ENCODE peak calls at places on chromosomes 3 and 15, in seven cellular contexts. L is AG04449, W is nephron progenitor cell, X is fibroblast of lung, F is spleen, Z is Calu3, I is AG09309. U is an unnamed sample.

GRCh38 chr3:128352326-128352725 is 114.4 kb downstream of the DNAJB8 start:
- DNase-seq in L (no peak), W (no peak), X (no peak), F (peak), Z (no peak), I (no peak), U (no peak)

GRCh38 chr3:159922861-159923312 is 65.7 kb upstream of the IL12A start:
- DNase-seq in L (no peak), W (no peak), X (no peak), F (peak), Z (no peak), I (no peak), U (no peak)

GRCh38 chr15:39752991-39753390 is 29.6 kb downstream of the FSIP1 start:
- DNase-seq in L (no peak), W (no peak), X (no peak), F (no peak), Z (no peak), I (no peak), U (no peak)

GRCh38 chr3:52535411-52536111 is 844 bp upstream of the UQCC5 start:
- DNase-seq in L (no peak), W (no peak), X (no peak), F (peak), Z (no peak), I (no peak), U (peak)

GRCh38 chr15:80931191-80931590 is 58.4 kb downstream of the MESD start:
- DNase-seq in L (no peak), W (no peak), X (no peak), F (no peak), Z (no peak), I (no peak), U (no peak)

GRCh38 chr3:108100906-108101305 is 10.1 kb upstream of the CD47 start:
- DNase-seq in L (no peak), W (no peak), X (no peak), F (no peak), Z (peak), I (no peak), U (no peak)

GRCh38 chr3:52525666-52526065 is 8.0 kb downstream of the NT5DC2 start:
- DNase-seq in L (no peak), W (no peak), X (no peak), F (peak), Z (no peak), I (no peak), U (no peak)

GRCh38 chr15:59828871-59829270 is 139.8 kb upstream of the BNIP2 start:
- DNase-seq in L (no peak), W (no peak), X (no peak), F (no peak), Z (no peak), I (no peak), U (no peak)

GRCh38 chr3:8512234-8512633 is 10.6 kb downstream of the LMCD1 start:
- DNase-seq in L (no peak), W (no peak), X (no peak), F (no peak), Z (no peak), I (no peak), U (no peak)

GRCh38 chr3:12115846-12116245 is 42.9 kb downstream of the TIMP4 start:
- DNase-seq in L (no peak), W (no peak), X (no peak), F (no peak), Z (no peak), I (no peak), U (no peak)

GRCh38 chr3:162224736-162225135 is 728.1 kb downstream of the OTOL1 start:
- DNase-seq in L (no peak), W (no peak), X (no peak), F (no peak), Z (no peak), I (no peak), U (no peak)

GRCh38 chr15:30922469-30923311 is 19.0 kb downstream of the FAN1 start:
- DNase-seq in L (peak), W (peak), X (no peak), F (no peak), Z (no peak), I (no peak), U (no peak)

GRCh38 chr3:62833538-62833937 is 41.7 kb downstream of the CADPS start:
- DNase-seq in L (no peak), W (no peak), X (no peak), F (no peak), Z (no peak), I (no peak), U (no peak)

GRCh38 chr3:126133606-126134005 is 46.8 kb downstream of the ALDH1L1 start:
- DNase-seq in L (no peak), W (no peak), X (no peak), F (peak), Z (peak), I (no peak), U (peak)

GRCh38 chr15:85764649-85765277 is 30.0 kb downstream of the KLHL25 start:
- DNase-seq in L (no peak), W (no peak), X (no peak), F (no peak), Z (no peak), I (no peak), U (no peak)

GRCh38 chr3:184540777-184541681 is 20.6 kb upstream of the EPHB3 start:
- DNase-seq in L (no peak), W (peak), X (peak), F (peak), Z (peak), I (no peak), U (peak)

GRCh38 chr3:30081904-30082303 is 524.5 kb upstream of the TGFBR2 start:
- DNase-seq in L (no peak), W (no peak), X (no peak), F (no peak), Z (peak), I (no peak), U (no peak)

GRCh38 chr3:97720417-97720816 is 44.1 kb upstream of the ARL6 start:
- DNase-seq in L (no peak), W (no peak), X (peak), F (no peak), Z (no peak), I (no peak), U (no peak)

GRCh38 chr3:73499787-73500186 is 125.0 kb downstream of the PDZRN3 start:
- DNase-seq in L (no peak), W (no peak), X (no peak), F (no peak), Z (no peak), I (no peak), U (no peak)

GRCh38 chr3:22893631-22894377 is 309.3 kb upstream of the UBE2E2 start:
- DNase-seq in L (no peak), W (no peak), X (no peak), F (no peak), Z (no peak), I (no peak), U (no peak)

GRCh38 chr3:143157957-143158548 is 38.5 kb downstream of the CHST2 start:
- DNase-seq in L (no peak), W (no peak), X (no peak), F (no peak), Z (no peak), I (no peak), U (no peak)

GRCh38 chr3:34419801-34420200 is 621.4 kb downstream of the PDCD6IP start:
- DNase-seq in L (no peak), W (peak), X (no peak), F (no peak), Z (no peak), I (no peak), U (no peak)

GRCh38 chr3:64405211-64405818 is 180.0 kb upstream of the PRICKLE2 start:
- DNase-seq in L (no peak), W (no peak), X (peak), F (no peak), Z (no peak), I (no peak), U (no peak)

GRCh38 chr3:179272385-179272784 is 21.5 kb upstream of the KCNMB3 start:
- DNase-seq in L (no peak), W (no peak), X (peak), F (no peak), Z (peak), I (no peak), U (no peak)

GRCh38 chr15:28128036-28128435 is 28.9 kb upstream of the OCA2 start:
- DNase-seq in L (no peak), W (no peak), X (no peak), F (no peak), Z (no peak), I (no peak), U (no peak)

GRCh38 chr3:153232737-153233330 is 70.8 kb downstream of the RAP2B start:
- DNase-seq in L (peak), W (no peak), X (peak), F (no peak), Z (no peak), I (peak), U (no peak)

GRCh38 chr3:86814918-86815655 is 175.9 kb downstream of the VGLL3 start:
- DNase-seq in L (peak), W (no peak), X (peak), F (no peak), Z (no peak), I (peak), U (no peak)

GRCh38 chr15:61841461-61841860 is 218.8 kb downstream of the VPS13C start:
- DNase-seq in L (no peak), W (no peak), X (no peak), F (no peak), Z (no peak), I (no peak), U (no peak)

GRCh38 chr15:47486051-47486450 is 231.3 kb upstream of the SEMA6D start:
- DNase-seq in L (no peak), W (no peak), X (peak), F (no peak), Z (no peak), I (no peak), U (no peak)

GRCh38 chr3:172804323-172804722 is 53.8 kb downstream of the ECT2 start:
- DNase-seq in L (no peak), W (no peak), X (no peak), F (no peak), Z (no peak), I (no peak), U (no peak)

GRCh38 chr3:172813462-172813861 is 62.9 kb downstream of the ECT2 start:
- DNase-seq in L (no peak), W (no peak), X (no peak), F (no peak), Z (no peak), I (no peak), U (no peak)

GRCh38 chr3:172811099-172811498 is 60.6 kb downstream of the ECT2 start:
- DNase-seq in L (no peak), W (no peak), X (no peak), F (no peak), Z (no peak), I (no peak), U (no peak)

GRCh38 chr3:172803489-172803888 is 53.0 kb downstream of the ECT2 start:
- DNase-seq in L (no peak), W (no peak), X (no peak), F (no peak), Z (no peak), I (no peak), U (no peak)

GRCh38 chr3:172808969-172809546 is 58.5 kb downstream of the ECT2 start:
- DNase-seq in L (peak), W (no peak), X (peak), F (no peak), Z (no peak), I (peak), U (no peak)
- TF ChIP-seq CTCF in L (peak), W (peak), X (peak), F (peak), Z (peak), I (no peak), U (peak)

DNA sequence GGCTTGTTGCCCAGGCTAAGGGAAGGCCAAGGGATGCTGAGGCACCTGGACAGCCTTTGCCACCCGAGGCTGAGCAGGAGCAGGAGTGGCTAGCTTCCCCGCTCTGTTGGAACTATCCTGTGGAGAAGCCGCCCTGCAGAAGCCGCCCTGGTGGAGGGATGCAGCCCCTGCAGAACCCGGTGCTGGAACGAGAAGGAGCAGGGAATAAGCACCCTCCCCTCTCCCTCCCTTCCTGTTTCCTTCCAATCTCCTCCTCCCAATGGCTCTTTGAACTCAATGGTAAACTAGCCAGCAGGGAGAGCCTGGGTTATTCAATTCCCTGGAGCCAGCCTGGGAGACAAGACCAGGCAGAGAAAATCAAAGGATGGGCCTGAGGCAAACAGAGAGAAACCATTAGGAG is 11.8 kb upstream of the HRG start:
- DNase-seq in L (no peak), W (peak), X (no peak), F (no peak), Z (no peak), I (no peak), U (no peak)
- TF ChIP-seq CTCF in L (no peak), W (peak), X (peak), F (no peak), Z (no peak), I (no peak), U (no peak)

GRCh38 chr3:13415236-13416001 is 4.7 kb downstream of the NUP210 start:
- DNase-seq in L (no peak), W (no peak), X (no peak), F (no peak), Z (no peak), I (no peak), U (no peak)

GRCh38 chr3:13419356-13420050 is 619 bp downstream of the NUP210 start:
- DNase-seq in L (no peak), W (peak), X (no peak), F (peak), Z (peak), I (no peak), U (no peak)

GRCh38 chr3:13420051-13420816 is at the start of gene NUP210:
- DNase-seq in L (no peak), W (peak), X (no peak), F (peak), Z (peak), I (no peak), U (no peak)

GRCh38 chr3:13414040-13414729 is 5.9 kb downstream of the NUP210 start:
- DNase-seq in L (no peak), W (no peak), X (no peak), F (peak), Z (peak), I (no peak), U (no peak)

DNA sequence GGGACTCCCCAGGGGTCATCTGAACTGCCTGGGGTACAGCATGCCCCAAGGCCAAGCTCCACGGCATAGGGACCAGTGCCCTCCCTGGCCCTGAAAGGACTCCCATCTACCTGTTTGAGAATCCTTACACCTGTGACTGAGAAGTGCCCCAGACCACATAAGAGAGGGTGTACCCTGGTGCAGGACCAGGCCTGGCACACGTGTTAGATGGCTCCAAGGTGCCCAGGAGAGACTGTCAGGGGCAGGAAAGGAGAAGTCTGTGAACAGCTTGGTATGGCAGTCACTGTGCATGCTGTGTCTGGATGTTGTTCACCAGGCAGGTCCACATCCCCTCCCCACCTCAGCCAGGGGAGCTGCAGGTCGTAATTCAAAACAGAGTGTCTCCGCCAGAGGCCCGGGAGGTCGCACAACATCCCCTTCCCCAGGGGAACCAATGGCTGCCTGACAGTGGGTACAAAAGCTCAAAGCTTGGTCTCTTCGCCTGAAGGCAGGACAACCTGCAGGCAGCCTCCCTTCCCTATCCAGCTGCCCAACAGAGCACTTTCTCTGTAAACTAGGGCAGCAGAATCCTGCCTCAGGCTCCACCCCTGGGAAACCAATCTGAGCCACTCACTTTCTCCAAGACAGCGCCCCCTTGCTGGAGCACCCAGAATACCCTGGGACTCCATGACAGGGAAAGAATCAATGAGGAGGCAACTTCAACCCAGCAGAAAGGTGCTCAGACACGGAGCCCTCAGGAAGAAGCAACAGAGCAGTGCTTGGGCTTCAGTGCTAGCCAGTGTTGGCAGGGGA is 3.9 kb downstream of the NUP210 start:
- DNase-seq in L (no peak), W (peak), X (no peak), F (no peak), Z (no peak), I (no peak), U (no peak)
- TF ChIP-seq CTCF in L (no peak), W (peak), X (no peak), F (peak), Z (no peak), I (no peak), U (peak)

GRCh38 chr15:38427380-38427779 is 26.5 kb upstream of the FAM98B start:
- DNase-seq in L (no peak), W (no peak), X (no peak), F (no peak), Z (no peak), I (no peak), U (no peak)
- TF ChIP-seq CTCF in L (no peak), W (no peak), X (no peak), F (no peak), Z (no peak), I (no peak), U (no peak)

GRCh38 chr3:171169866-171170265 is 143.3 kb upstream of the SLC2A2 start:
- DNase-seq in L (no peak), W (no peak), X (no peak), F (no peak), Z (no peak), I (no peak), U (no peak)

GRCh38 chr3:171169443-171169842 is 142.9 kb upstream of the SLC2A2 start:
- DNase-seq in L (no peak), W (no peak), X (no peak), F (no peak), Z (no peak), I (no peak), U (no peak)

GRCh38 chr3:171168551-171168950 is 142.0 kb upstream of the SLC2A2 start:
- DNase-seq in L (no peak), W (no peak), X (no peak), F (no peak), Z (no peak), I (no peak), U (no peak)

GRCh38 chr3:171173732-171174131 is 147.2 kb upstream of the SLC2A2 start:
- DNase-seq in L (no peak), W (no peak), X (peak), F (peak), Z (no peak), I (no peak), U (no peak)

GRCh38 chr3:171172070-171172469 is 145.6 kb upstream of the SLC2A2 start:
- DNase-seq in L (no peak), W (no peak), X (no peak), F (no peak), Z (peak), I (no peak), U (no peak)
- TF ChIP-seq CTCF in L (no peak), W (peak), X (peak), F (no peak), Z (peak), I (peak), U (peak)

U was measured in osteocyte.